ENCODE peak calls at places on chromosomes 12 and 14, in four cellular contexts. One of them, this sample, is unnamed. For H3K4me1, the result is how much of the 10 kb centered on the place peaks cover.

GRCh38 chr12:14780851-14781250 is 22.4 kb downstream of the WBP11 start:
- DNase-seq in tibial artery: no peak
- DNase-seq in Peyer's patch: no peak
- DNase-seq in heart right ventricle: no peak
- DNase-seq in this sample: no peak

GRCh38 chr12:11693626-11694025 is 44.2 kb downstream of the ETV6 start:
- DNase-seq in tibial artery: no peak
- DNase-seq in Peyer's patch: no peak
- DNase-seq in heart right ventricle: no peak
- DNase-seq in this sample: no peak

GRCh38 chr12:12701457-12701856 is 5.5 kb upstream of the GPR19 start:
- DNase-seq in tibial artery: no peak
- DNase-seq in Peyer's patch: no peak
- DNase-seq in heart right ventricle: no peak
- DNase-seq in this sample: no peak

GRCh38 chr12:116647802-116648201 is 88.6 kb downstream of the MAP1LC3B2 start:
- DNase-seq in tibial artery: no peak
- DNase-seq in Peyer's patch: no peak
- DNase-seq in heart right ventricle: no peak
- DNase-seq in this sample: no peak

GRCh38 chr14:106518054-106518943 is 991.9 kb downstream of the TMEM121 start:
- DNase-seq in tibial artery: no peak
- DNase-seq in Peyer's patch: peak
- DNase-seq in heart right ventricle: no peak
- DNase-seq in this sample: peak

GRCh38 chr14:88005050-88005481 is at the start of gene GPR65:
- DNase-seq in tibial artery: no peak
- DNase-seq in Peyer's patch: peak
- DNase-seq in heart right ventricle: no peak
- DNase-seq in this sample: no peak

GRCh38 chr12:10607885-10608458 is 5.4 kb downstream of the MAGOHB start:
- DNase-seq in tibial artery: no peak
- DNase-seq in Peyer's patch: no peak
- DNase-seq in heart right ventricle: no peak
- DNase-seq in this sample: no peak

GRCh38 chr14:20413785-20414117 is 450 bp upstream of the TEP1 start:
- DNase-seq in tibial artery: no peak
- DNase-seq in Peyer's patch: peak
- DNase-seq in heart right ventricle: no peak
- DNase-seq in this sample: peak

GRCh38 chr14:21039059-21039422 is 3.1 kb upstream of the RNASE7 start:
- DNase-seq in tibial artery: peak
- DNase-seq in Peyer's patch: peak
- DNase-seq in heart right ventricle: peak
- DNase-seq in this sample: no peak

GRCh38 chr12:12404297-12404696 is 47.4 kb downstream of the BORCS5 start:
- DNase-seq in tibial artery: no peak
- DNase-seq in Peyer's patch: no peak
- DNase-seq in heart right ventricle: no peak
- DNase-seq in this sample: no peak

GRCh38 chr12:2960996-2961616 is 1.9 kb downstream of the TEAD4 start:
- DNase-seq in tibial artery: no peak
- DNase-seq in Peyer's patch: no peak
- DNase-seq in heart right ventricle: no peak
- DNase-seq in this sample: no peak

GRCh38 chr12:104457746-104458644 is 1.2 kb downstream of the CHST11 start:
- DNase-seq in tibial artery: peak
- DNase-seq in Peyer's patch: peak
- DNase-seq in heart right ventricle: peak
- DNase-seq in this sample: peak

DNA sequence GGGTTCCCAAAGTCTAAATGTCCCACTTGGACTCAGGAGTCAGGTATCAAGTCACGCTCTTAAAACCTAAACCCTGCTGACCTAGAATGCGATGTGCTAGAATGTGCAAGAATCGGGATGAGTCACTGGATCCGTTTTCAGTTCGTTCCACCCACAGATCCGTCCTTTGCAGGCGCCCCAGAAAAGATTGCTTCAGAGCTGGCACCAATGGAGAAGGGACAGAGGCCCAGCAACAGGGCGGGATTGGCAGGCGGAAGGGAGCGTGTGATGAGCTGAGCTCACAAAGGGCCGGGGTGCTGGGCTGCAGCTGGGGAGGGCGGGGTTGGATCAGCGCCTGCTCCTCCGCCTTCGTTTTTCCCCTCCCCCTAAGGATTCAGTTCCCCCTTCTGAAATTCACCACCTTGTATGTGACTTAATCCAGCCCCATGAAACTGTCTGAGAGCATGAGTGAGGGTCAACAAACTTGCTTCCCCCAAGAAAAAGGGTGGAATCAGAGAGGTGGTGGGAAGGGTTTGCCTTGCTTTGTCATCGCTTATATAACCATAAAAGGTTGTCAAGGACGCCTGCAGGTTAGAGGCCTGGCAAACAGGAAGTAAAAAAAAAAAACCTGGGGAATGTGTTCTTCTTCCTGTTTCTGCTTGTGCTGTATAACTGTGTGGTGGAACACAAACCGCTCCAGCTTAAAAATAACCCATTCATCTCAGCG is 2.8 kb upstream of the UBC start:
- DNase-seq in tibial artery: peak
- DNase-seq in Peyer's patch: peak
- DNase-seq in heart right ventricle: peak
- DNase-seq in this sample: peak
- H3K4me3 ChIP-seq in tibial artery: peak
- H3K4me3 ChIP-seq in Peyer's patch: peak
- H3K4me3 ChIP-seq in heart right ventricle: peak
- H3K4me3 ChIP-seq in this sample: peak

GRCh38 chr14:68950111-68950510 is 29.0 kb downstream of the ACTN1 start:
- DNase-seq in tibial artery: no peak
- DNase-seq in Peyer's patch: no peak
- DNase-seq in heart right ventricle: no peak
- DNase-seq in this sample: no peak
- H3K4me1 ChIP-seq in tibial artery: half or more
- H3K4me1 ChIP-seq in Peyer's patch: under half
- H3K4me1 ChIP-seq in heart right ventricle: half or more
- H3K4me1 ChIP-seq in this sample: half or more

DNA sequence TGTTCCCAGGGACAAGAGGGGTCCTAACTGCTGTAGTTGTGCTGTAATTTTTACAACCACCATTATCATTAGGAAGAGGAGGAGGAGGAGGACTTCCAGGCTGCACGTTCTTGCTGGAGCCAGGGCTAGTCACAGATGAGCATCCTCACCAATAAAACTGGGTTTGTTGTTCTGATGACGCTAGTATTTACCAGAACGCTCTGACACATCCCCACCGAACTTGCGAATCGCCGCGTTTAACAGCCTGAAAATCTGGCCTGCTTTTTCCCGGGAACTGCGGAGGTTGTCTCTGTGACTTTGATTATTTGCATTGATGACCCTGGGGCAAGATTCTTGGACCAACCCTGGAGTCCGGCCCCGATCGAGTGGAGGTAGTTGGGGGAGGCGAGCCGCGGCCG is 10.2 kb downstream of the TBX5 start:
- DNase-seq in tibial artery: no peak
- DNase-seq in Peyer's patch: no peak
- DNase-seq in heart right ventricle: no peak
- DNase-seq in this sample: no peak
- H3K4me3 ChIP-seq in tibial artery: peak
- H3K4me3 ChIP-seq in Peyer's patch: no peak
- H3K4me3 ChIP-seq in heart right ventricle: peak
- H3K4me3 ChIP-seq in this sample: no peak

DNA sequence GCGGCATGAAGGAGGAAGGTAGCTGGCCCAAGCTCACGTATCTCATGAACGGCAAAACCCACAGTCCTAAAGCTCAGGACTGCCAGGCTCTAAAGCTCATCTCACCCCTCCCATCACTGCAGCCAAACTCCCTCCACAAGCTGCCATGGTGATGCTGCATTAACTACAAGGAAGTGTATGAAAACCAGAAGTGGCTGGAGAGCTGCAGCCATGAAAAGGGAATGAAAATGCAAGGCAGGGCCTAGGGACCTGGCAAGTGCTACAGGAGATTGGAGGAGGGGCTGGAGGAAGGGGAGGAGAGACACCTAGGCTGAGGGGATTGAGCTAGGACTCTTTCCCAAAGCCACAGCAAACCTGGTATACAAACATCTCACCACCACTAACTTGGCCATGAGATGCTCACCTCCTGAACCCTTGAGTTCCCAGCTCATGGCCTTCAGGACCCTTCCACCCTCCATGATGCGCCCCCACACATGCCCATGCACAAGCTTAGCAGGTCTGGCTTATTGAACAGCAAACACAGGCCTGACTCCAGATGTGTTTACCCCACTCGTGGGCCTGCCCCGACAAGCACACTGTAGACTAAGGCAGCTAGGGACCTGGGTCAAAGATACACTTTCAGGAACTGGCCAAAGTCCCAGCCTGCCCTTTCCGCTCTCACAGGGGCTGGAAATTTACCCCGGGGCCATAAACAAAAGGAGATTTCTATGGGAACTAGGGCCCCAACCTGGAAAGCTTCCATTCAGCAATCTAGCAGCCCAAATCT is 42.0 kb downstream of the LTBP2 start:
- DNase-seq in tibial artery: no peak
- DNase-seq in Peyer's patch: no peak
- DNase-seq in heart right ventricle: no peak
- DNase-seq in this sample: no peak
- H3K4me1 ChIP-seq in tibial artery: half or more
- H3K4me1 ChIP-seq in Peyer's patch: under half
- H3K4me1 ChIP-seq in heart right ventricle: under half
- H3K4me1 ChIP-seq in this sample: under half

GRCh38 chr12:7637641-7638040 is 28.1 kb downstream of the APOBEC1 start:
- DNase-seq in tibial artery: no peak
- DNase-seq in Peyer's patch: no peak
- DNase-seq in heart right ventricle: no peak
- DNase-seq in this sample: no peak

GRCh38 chr12:7642287-7642686 is 23.4 kb downstream of the APOBEC1 start:
- DNase-seq in tibial artery: no peak
- DNase-seq in Peyer's patch: no peak
- DNase-seq in heart right ventricle: no peak
- DNase-seq in this sample: no peak

GRCh38 chr12:7642876-7643309 is 22.8 kb downstream of the APOBEC1 start:
- DNase-seq in tibial artery: no peak
- DNase-seq in Peyer's patch: no peak
- DNase-seq in heart right ventricle: no peak
- DNase-seq in this sample: no peak

GRCh38 chr12:7638064-7638763 is 27.5 kb downstream of the APOBEC1 start:
- DNase-seq in tibial artery: no peak
- DNase-seq in Peyer's patch: no peak
- DNase-seq in heart right ventricle: no peak
- DNase-seq in this sample: no peak

DNA sequence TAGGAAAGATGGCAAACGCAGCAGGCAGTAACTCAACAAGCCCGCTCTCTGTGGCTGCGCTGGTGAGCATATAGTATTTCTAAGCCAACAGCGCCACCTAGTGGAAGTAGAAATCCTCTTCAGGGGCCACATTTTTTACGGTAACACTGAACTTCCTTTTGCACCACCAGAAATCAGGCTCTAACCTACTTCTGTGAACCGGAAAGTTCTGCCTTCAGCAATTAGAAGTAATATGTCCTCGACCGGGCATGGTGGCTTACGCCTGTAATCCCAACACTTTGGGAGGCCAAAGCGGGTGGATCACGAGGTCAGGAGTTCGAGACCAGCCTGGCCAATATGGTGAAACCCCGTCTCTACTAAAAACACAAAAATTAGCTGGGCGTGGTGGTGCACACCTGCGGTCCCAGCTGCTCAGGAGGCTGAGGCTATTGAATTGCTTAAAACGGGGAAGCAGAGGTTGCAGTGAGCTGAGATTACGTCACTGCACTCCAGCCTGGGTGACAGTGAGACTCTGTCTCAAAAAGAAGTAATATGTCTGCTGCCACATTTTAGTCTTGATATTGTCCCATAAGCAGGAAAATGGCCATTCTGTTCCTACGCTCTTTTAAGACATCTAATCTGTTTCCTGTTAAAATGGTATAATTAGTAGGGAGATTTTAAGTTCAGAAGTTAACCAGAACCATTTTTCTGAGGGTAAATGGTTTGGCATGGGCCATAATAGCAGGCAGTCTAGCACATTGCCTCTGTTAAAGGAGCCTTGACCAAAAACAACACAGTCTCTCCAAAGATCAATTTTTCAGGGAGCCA is 26.7 kb downstream of the APOBEC1 start:
- DNase-seq in tibial artery: peak
- DNase-seq in Peyer's patch: peak
- DNase-seq in heart right ventricle: peak
- DNase-seq in this sample: peak
- H3K4me3 ChIP-seq in tibial artery: peak
- H3K4me3 ChIP-seq in Peyer's patch: no peak
- H3K4me3 ChIP-seq in heart right ventricle: peak
- H3K4me3 ChIP-seq in this sample: peak

GRCh38 chr14:103026988-103027387 is 30.4 kb downstream of the CDC42BPB start:
- DNase-seq in tibial artery: no peak
- DNase-seq in Peyer's patch: no peak
- DNase-seq in heart right ventricle: no peak
- DNase-seq in this sample: no peak
- H3K4me1 ChIP-seq in tibial artery: half or more
- H3K4me1 ChIP-seq in Peyer's patch: under half
- H3K4me1 ChIP-seq in heart right ventricle: under half
- H3K4me1 ChIP-seq in this sample: under half

This sample was measured in CD8-positive, alpha-beta memory T cell.